ENCODE peak calls at places on chromosomes 16 and 17, in seven cellular contexts. F, N, G, S, Z, B and O are unnamed samples.

GRCh38 chr16:75754126-75754525 is 27.8 kb upstream of the CPHXL start:
- DNase-seq in F (no peak), S (no peak), G (no peak), Z (no peak), B (no peak), N (no peak), O (no peak)

GRCh38 chr16:11047939-11048500 is 103.7 kb downstream of the CLEC16A start:
- DNase-seq in F (no peak), G (no peak), N (no peak), B (no peak), S (no peak), Z (no peak), O (no peak)

GRCh38 chr17:30990458-30990857 is 19.6 kb downstream of the RNF135 start:
- DNase-seq in S (no peak), B (no peak), G (no peak), N (no peak), Z (no peak), F (no peak), O (no peak)

GRCh38 chr17:38430822-38431221 is 2.6 kb downstream of the ARHGAP23 start:
- DNase-seq in B (no peak), Z (no peak), F (no peak), N (no peak), G (no peak), S (no peak), O (no peak)

GRCh38 chr17:10870651-10871050 is 32.8 kb upstream of the PIRT start:
- DNase-seq in B (no peak), N (no peak), F (no peak), G (no peak), S (no peak), Z (no peak), O (no peak)

GRCh38 chr17:8121531-8122390 is 2.1 kb downstream of the HES7 start:
- DNase-seq in Z (peak), S (peak), G (no peak), B (peak), F (peak), N (no peak), O (peak)

GRCh38 chr16:80300876-80301275 is 239.9 kb upstream of the DYNLRB2 start:
- DNase-seq in G (no peak), S (no peak), F (peak), N (no peak), B (peak), Z (no peak), O (no peak)

GRCh38 chr16:12184419-12184831 is 207.9 kb downstream of the SNX29 start:
- DNase-seq in S (no peak), N (no peak), F (no peak), B (no peak), Z (no peak), G (no peak), O (no peak)

GRCh38 chr16:68800257-68800875 is 43.0 kb upstream of the TANGO6 start:
- DNase-seq in B (peak), Z (peak), S (peak), N (no peak), G (peak), F (peak), O (no peak)

GRCh38 chr17:81542431-81543338 is 9.5 kb downstream of the FAAP100 start:
- DNase-seq in G (no peak), Z (no peak), F (no peak), N (no peak), B (no peak), S (no peak), O (no peak)

GRCh38 chr16:19883296-19883951 is 1.2 kb downstream of the GPRC5B start:
- DNase-seq in Z (no peak), F (peak), S (peak), N (no peak), B (no peak), G (peak), O (peak)

GRCh38 chr16:7013990-7014389 is 318.7 kb upstream of the RBFOX1 start:
- DNase-seq in N (no peak), G (no peak), Z (no peak), S (no peak), B (no peak), F (peak), O (no peak)

GRCh38 chr17:37458805-37459204 is 30.9 kb upstream of the DUSP14 start:
- DNase-seq in G (peak), N (no peak), F (peak), B (peak), S (no peak), Z (no peak), O (no peak)

GRCh38 chr17:2433696-2434095 is 32.8 kb upstream of the MNT start:
- DNase-seq in N (no peak), B (peak), G (no peak), S (no peak), Z (no peak), F (peak), O (no peak)

GRCh38 chr16:69166221-69166833 is 20.6 kb upstream of the SNTB2 start:
- DNase-seq in S (no peak), N (no peak), G (no peak), Z (no peak), B (peak), F (peak), O (no peak)

GRCh38 chr17:70976447-70976846 is 807.1 kb downstream of the KCNJ2 start:
- DNase-seq in B (no peak), F (no peak), G (no peak), Z (no peak), N (no peak), S (no peak), O (no peak)

GRCh38 chr17:76594676-76595075 is 9.0 kb upstream of the ST6GALNAC2 start:
- DNase-seq in F (no peak), Z (no peak), B (no peak), S (no peak), G (no peak), N (no peak), O (no peak)

GRCh38 chr17:66716236-66717026 is 118.5 kb upstream of the CACNG5 start:
- DNase-seq in Z (no peak), N (peak), G (peak), B (peak), F (peak), S (no peak), O (no peak)

GRCh38 chr16:65547799-65548446 is 426.1 kb upstream of the CDH11 start:
- DNase-seq in G (no peak), F (peak), Z (no peak), B (peak), N (no peak), S (peak), O (no peak)

GRCh38 chr17:17713839-17714238 is 32.6 kb downstream of the RAI1 start:
- DNase-seq in F (peak), S (no peak), Z (no peak), N (no peak), B (peak), G (peak), O (no peak)

GRCh38 chr17:43879723-43880419 is 27.5 kb downstream of the MPP2 start:
- DNase-seq in N (no peak), S (no peak), Z (no peak), G (no peak), F (no peak), B (no peak), O (no peak)

GRCh38 chr17:1577186-1577585 is 14.6 kb upstream of the PITPNA start:
- DNase-seq in B (peak), Z (no peak), N (peak), S (no peak), F (peak), G (peak), O (no peak)

GRCh38 chr17:59842901-59843652 is 49.7 kb downstream of the TUBD1 start:
- DNase-seq in F (peak), G (peak), S (no peak), Z (no peak), B (peak), N (no peak), O (peak)

GRCh38 chr17:12257176-12257575 is 236.5 kb downstream of the MAP2K4 start:
- DNase-seq in F (no peak), Z (no peak), S (no peak), B (no peak), N (no peak), G (no peak), O (no peak)

GRCh38 chr16:15434425-15435215 is at the start of gene BMERB1:
- DNase-seq in N (no peak), B (peak), Z (peak), G (peak), S (peak), F (peak), O (peak)

GRCh38 chr17:83162035-83162745 is 82.8 kb downstream of the METRNL start:
- DNase-seq in S (no peak), F (no peak), G (no peak), Z (no peak), N (no peak), B (no peak), O (no peak)
- H3K27ac ChIP-seq in S (no peak), F (peak), G (no peak), Z (no peak), N (peak), B (no peak), O (no peak)

GRCh38 chr16:30889721-30890120 is 4.2 kb downstream of the BCL7C start:
- DNase-seq in F (no peak), B (no peak), N (no peak), G (peak), Z (no peak), S (no peak), O (no peak)

GRCh38 chr16:30894540-30895368 is 877 bp upstream of the BCL7C start:
- DNase-seq in Z (no peak), N (no peak), S (no peak), G (peak), F (peak), B (no peak), O (no peak)

GRCh38 chr16:30893082-30893743 is 664 bp downstream of the BCL7C start:
- DNase-seq in Z (no peak), G (no peak), F (peak), B (no peak), S (peak), N (no peak), O (no peak)

GRCh38 chr16:30893744-30894539 is at the start of gene BCL7C:
- DNase-seq in Z (peak), G (peak), N (no peak), B (peak), S (peak), F (peak), O (peak)

DNA sequence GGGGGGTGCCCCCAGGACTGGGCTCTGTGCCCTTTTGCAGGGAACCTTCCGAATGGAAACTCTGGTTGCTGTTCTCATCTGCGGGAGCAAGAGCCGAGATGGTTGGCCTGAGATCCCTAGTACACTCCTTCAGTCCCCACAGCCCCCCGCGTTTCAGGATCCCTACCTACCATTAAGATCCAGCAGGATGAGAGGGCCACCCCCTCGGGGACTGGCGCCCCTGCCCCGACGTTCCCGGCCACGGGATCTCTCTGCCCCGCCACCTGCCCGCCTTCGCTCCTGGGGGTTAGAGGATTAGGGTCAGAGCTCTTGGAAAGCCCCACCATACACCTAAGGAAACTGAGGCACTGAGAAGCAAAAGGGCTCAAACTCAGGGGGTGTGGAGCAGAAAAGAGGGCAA is 1.2 kb downstream of the BCL7C start:
- DNase-seq in Z (no peak), F (no peak), S (no peak), B (no peak), G (no peak), N (no peak), O (no peak)
- H3K27ac ChIP-seq in Z (no peak), F (no peak), S (no peak), B (no peak), G (no peak), N (peak), O (no peak)

DNA sequence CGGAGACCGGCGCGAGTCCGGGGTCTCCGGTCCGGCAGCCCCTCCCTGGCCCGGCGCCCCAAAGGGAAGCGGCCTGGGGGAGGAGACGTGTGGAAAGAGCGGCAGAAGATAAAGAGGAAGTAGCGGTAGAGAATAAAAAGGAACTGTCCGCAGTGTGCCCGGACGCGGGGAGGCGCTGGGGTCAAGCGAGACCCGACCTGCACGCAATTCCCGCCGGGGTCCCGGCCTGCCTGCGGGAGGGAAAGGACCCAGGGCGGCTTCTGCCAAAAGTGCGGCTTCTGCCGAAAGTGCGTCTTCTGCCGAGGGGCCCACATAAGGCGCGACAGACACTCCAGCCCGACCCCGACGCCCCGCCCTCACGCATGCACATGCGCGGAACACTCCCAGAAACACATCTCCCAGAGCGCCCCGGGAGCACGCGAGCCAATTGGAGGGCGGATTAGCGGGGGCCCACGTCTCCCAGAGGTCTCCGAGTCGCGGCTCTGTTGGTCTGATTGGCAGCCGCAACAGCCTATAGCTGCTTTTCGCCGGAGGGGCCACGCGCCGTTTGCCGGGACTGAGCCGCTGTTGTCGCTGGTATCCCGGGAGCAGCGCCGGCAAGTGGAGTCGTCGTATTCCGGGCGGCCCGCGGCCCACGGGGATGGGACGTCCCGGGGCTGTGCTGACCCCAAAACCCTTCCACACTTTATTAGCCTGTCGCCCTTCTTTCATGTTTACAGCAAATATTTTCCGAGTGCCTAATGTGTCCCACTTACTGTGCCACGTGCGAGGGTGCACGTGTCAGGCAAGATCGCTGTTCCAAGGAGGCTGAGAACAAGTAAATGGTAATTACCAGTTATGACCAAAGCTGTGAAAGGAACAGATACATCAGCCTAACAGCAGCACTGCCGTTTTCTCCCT is 8.0 kb upstream of the MEFV start:
- DNase-seq in F (peak), N (peak), Z (peak), B (peak), S (peak), G (peak), O (peak)
- H3K27ac ChIP-seq in F (peak), N (peak), Z (peak), B (peak), S (peak), G (peak), O (peak)

DNA sequence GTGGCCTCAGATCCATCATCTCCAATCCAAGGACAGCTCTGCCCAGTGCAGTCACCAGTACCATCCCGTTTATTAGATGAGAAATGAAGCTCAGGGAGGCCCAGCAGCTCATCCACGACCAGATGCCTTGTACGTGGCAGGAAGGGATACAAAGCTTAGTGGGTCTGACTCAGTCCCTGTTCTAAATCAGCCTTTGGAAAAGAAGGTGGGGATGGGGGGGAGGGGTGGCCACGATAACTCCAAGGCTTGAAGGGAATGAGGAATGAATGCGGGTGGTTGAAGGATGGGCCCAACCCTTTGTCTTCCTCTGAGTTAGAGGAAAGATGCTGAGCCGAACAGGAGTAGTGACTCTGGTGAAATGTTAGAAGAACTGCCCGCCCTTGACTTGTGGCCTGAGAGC is 25.8 kb downstream of the LLGL2 start:
- DNase-seq in G (peak), Z (no peak), S (no peak), N (no peak), B (no peak), F (no peak), O (no peak)
- H3K27ac ChIP-seq in G (no peak), Z (no peak), S (no peak), N (no peak), B (no peak), F (no peak), O (no peak)

GRCh38 chr17:58332720-58333395 is 4.3 kb upstream of the TSPOAP1 start:
- DNase-seq in F (no peak), B (no peak), N (no peak), Z (peak), S (peak), G (no peak), O (no peak)
- H3K27ac ChIP-seq in F (no peak), B (no peak), N (no peak), Z (peak), S (no peak), G (no peak), O (peak)

GRCh38 chr17:5582177-5582885 is 2.0 kb downstream of the NLRP1 start:
- DNase-seq in F (peak), B (no peak), Z (no peak), G (no peak), S (no peak), N (peak), O (no peak)

GRCh38 chr17:5580367-5580766 is 3.9 kb downstream of the NLRP1 start:
- DNase-seq in Z (no peak), N (no peak), S (no peak), G (no peak), F (peak), B (peak), O (no peak)

GRCh38 chr17:5583426-5584382 is 605 bp downstream of the NLRP1 start:
- DNase-seq in N (peak), B (no peak), G (no peak), F (peak), Z (no peak), S (no peak), O (no peak)

GRCh38 chr17:5581655-5582054 is 2.7 kb downstream of the NLRP1 start:
- DNase-seq in G (no peak), Z (no peak), B (no peak), S (no peak), N (peak), F (no peak), O (no peak)

GRCh38 chr17:5580974-5581373 is 3.3 kb downstream of the NLRP1 start:
- DNase-seq in N (no peak), G (no peak), F (no peak), S (no peak), B (no peak), Z (no peak), O (no peak)
- H3K27ac ChIP-seq in N (no peak), G (no peak), F (peak), S (no peak), B (no peak), Z (no peak), O (peak)

GRCh38 chr17:41340934-41341861 is 9.4 kb downstream of the KRT33A start:
- DNase-seq in B (no peak), N (no peak), Z (peak), F (no peak), G (no peak), S (no peak), O (peak)
- H3K27ac ChIP-seq in B (no peak), N (no peak), Z (peak), F (no peak), G (no peak), S (no peak), O (peak)

GRCh38 chr16:66871840-66872239 is 8.5 kb upstream of the PDP2 start:
- DNase-seq in S (no peak), B (no peak), F (no peak), Z (no peak), N (no peak), G (no peak), O (no peak)

GRCh38 chr16:66872927-66873684 is 7.2 kb upstream of the PDP2 start:
- DNase-seq in F (peak), B (peak), Z (peak), G (peak), S (peak), N (no peak), O (peak)

GRCh38 chr16:66873685-66874055 is 6.6 kb upstream of the PDP2 start:
- DNase-seq in B (no peak), G (no peak), S (no peak), F (no peak), Z (no peak), N (no peak), O (no peak)

GRCh38 chr16:66874079-66874775 is 6.1 kb upstream of the PDP2 start:
- DNase-seq in G (no peak), N (no peak), Z (no peak), S (no peak), B (peak), F (peak), O (no peak)

DNA sequence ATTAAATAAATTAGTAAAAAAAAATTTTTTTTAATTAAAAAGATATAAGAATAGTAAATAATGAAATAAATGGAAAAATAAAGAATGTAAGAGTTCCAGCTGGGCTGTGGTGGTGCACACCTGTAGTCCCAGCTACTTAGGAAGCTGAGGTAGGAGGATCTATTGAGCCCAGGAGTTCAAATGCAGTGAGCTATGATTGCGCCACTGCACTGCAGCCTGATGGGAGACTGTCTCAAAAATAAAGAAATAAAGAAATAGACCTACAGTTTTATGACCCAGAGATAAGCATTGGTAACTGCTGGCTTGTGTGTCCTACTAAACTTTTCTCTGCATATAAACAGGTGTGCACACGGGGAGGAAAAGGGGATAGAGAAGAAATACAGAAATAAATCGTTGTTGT is 7.8 kb upstream of the PDP2 start:
- DNase-seq in Z (no peak), N (no peak), F (peak), S (no peak), G (peak), B (no peak), O (no peak)
- H3K27ac ChIP-seq in Z (peak), N (peak), F (peak), S (peak), G (peak), B (no peak), O (no peak)